ENCODE peak calls at places on chromosome 1, in eight cellular contexts. E is neuronal stem cell; J is GM12892; A is renal cortical epithelial cell; K is HTR-8/SVneo; P is Panc1; Q is stimulated activated CD4-positive, alpha-beta T cell treated with anti-CD3 and anti-CD28 coated beads, Interleukin-12 subunit alpha, Interleukin-12 subunit beta, amount 100 ng/mL, for 4 hours; B is HuH-7. G is an unnamed sample.
A peak's percentile ranks its signal among the peaks of the same experiment; 100 is the strongest.

GRCh38 chr1:76503100-76503499 is 364.2 kb upstream of the ST6GALNAC5 start:
- DNase-seq in K (no peak), E (peak; percentile 36), J (no peak), P (no peak), B (no peak), A (no peak), Q (no peak), G (no peak)

GRCh38 chr1:111956155-111956817 is 33.2 kb downstream of the KCND3 start:
- DNase-seq in Q (no peak), J (no peak), P (no peak), B (no peak), K (no peak), A (no peak), E (no peak), G (no peak)

GRCh38 chr1:79588719-79589118 is 582.2 kb upstream of the ADGRL4 start:
- DNase-seq in P (no peak), A (no peak), B (no peak), K (no peak), E (no peak), Q (no peak), J (no peak), G (no peak)

GRCh38 chr1:77263708-77264107 is 18.1 kb upstream of the AK5 start:
- DNase-seq in A (no peak), K (no peak), E (no peak), J (no peak), Q (no peak), B (no peak), P (no peak), G (no peak)

GRCh38 chr1:53697671-53698380 is 41.1 kb downstream of the GLIS1 start:
- DNase-seq in K (no peak), Q (no peak), J (no peak), P (no peak), E (no peak), B (no peak), A (no peak), G (no peak)

GRCh38 chr1:168893359-168893791 is 164.4 kb upstream of the DPT start:
- DNase-seq in K (no peak), P (no peak), E (no peak), Q (no peak), J (no peak), A (peak; percentile 54), B (no peak), G (no peak)

GRCh38 chr1:15683411-15684039 is 595 bp upstream of the PLEKHM2 start:
- DNase-seq in K (no peak), E (no peak), A (no peak), J (no peak), P (no peak), B (no peak), Q (no peak), G (no peak)

GRCh38 chr1:51276286-51276685 is 40.2 kb downstream of the RNF11 start:
- DNase-seq in Q (no peak), A (no peak), B (no peak), K (no peak), E (no peak), P (no peak), J (no peak), G (no peak)

GRCh38 chr1:185345913-185346717 is 29.1 kb upstream of the IVNS1ABP start:
- DNase-seq in K (no peak), P (no peak), J (no peak), B (no peak), Q (no peak), A (peak; percentile 29), E (no peak), G (no peak)

GRCh38 chr1:64572222-64572900 is 102.4 kb downstream of the CACHD1 start:
- DNase-seq in B (no peak), P (no peak), Q (no peak), E (no peak), K (peak; percentile 9), J (no peak), A (no peak), G (no peak)

GRCh38 chr1:100860397-100860991 is 34.1 kb downstream of the EXTL2 start:
- DNase-seq in J (no peak), P (no peak), E (no peak), K (peak; percentile 12), B (no peak), A (peak; percentile 55), Q (no peak), G (no peak)

GRCh38 chr1:4650486-4650885 is 3.9 kb upstream of the AJAP1 start:
- DNase-seq in J (no peak), E (no peak), Q (no peak), B (no peak), A (peak; percentile 96), K (peak; percentile 82), P (no peak), G (no peak)

GRCh38 chr1:86423873-86424272 is at the start of gene CLCA2:
- DNase-seq in B (no peak), P (no peak), Q (no peak), E (no peak), J (no peak), K (no peak), A (no peak), G (no peak)

GRCh38 chr1:3727042-3727824 is 25.0 kb upstream of the CCDC27 start:
- DNase-seq in B (peak; percentile 92), J (peak; percentile 70), P (no peak), E (no peak), Q (no peak), K (no peak), A (no peak), G (peak; percentile 53)

GRCh38 chr1:5966543-5967205 is 25.6 kb downstream of the NPHP4 start:
- DNase-seq in J (no peak), A (no peak), Q (no peak), E (no peak), P (no peak), K (no peak), B (no peak), G (no peak)